ENCODE peak calls at places on chromosome 14, in six cellular contexts. S is psoas muscle; F is body of pancreas; K is breast epithelium; Q is CD4-positive, CD25-positive, alpha-beta regulatory T cell; B is HL-60. P is an unnamed sample.

GRCh38 chr14:36509056-36509917 is 10.7 kb downstream of the NKX2-1 start:
- DNase-seq in K (no peak), F (no peak), S (no peak), Q (no peak), B (no peak), P (no peak)

GRCh38 chr14:87052646-87053225 is 940.2 kb downstream of the GALC start:
- DNase-seq in Q (no peak), F (no peak), K (no peak), S (no peak), B (no peak), P (no peak)

GRCh38 chr14:80926706-80927384 is 14.7 kb downstream of the CEP128 start:
- DNase-seq in Q (no peak), K (no peak), S (no peak), F (no peak), B (no peak), P (no peak)

GRCh38 chr14:90281261-90281660 is 24.9 kb downstream of the PSMC1 start:
- DNase-seq in S (no peak), Q (no peak), B (no peak), K (no peak), F (no peak), P (peak)

GRCh38 chr14:80213602-80214001 is 2.3 kb upstream of the DIO2 start:
- DNase-seq in F (peak), S (no peak), Q (no peak), K (no peak), B (peak), P (no peak)

GRCh38 chr14:105398726-105399440 is 545 bp downstream of the TEX22 start:
- DNase-seq in F (no peak), Q (no peak), S (no peak), K (no peak), B (peak), P (no peak)

GRCh38 chr14:36582011-36582873 is at the start of gene NKX2-8:
- DNase-seq in K (no peak), Q (no peak), B (no peak), S (no peak), F (no peak), P (no peak)

GRCh38 chr14:94011795-94012194 is 14.3 kb upstream of the OTUB2 start:
- DNase-seq in Q (peak), B (no peak), K (no peak), F (no peak), S (no peak), P (no peak)

GRCh38 chr14:67541448-67542387 is 8.6 kb downstream of the PLEKHH1 start:
- DNase-seq in S (no peak), K (no peak), F (peak), Q (no peak), B (no peak), P (no peak)

GRCh38 chr14:23694085-23694975 is 58.2 kb downstream of the DHRS2 start:
- DNase-seq in B (peak), K (no peak), F (peak), S (no peak), Q (no peak), P (no peak)

GRCh38 chr14:64983439-64984310 is 3.0 kb upstream of the FNTB start:
- DNase-seq in K (no peak), B (peak), S (no peak), Q (peak), F (peak), P (peak)

GRCh38 chr14:72876021-72876709 is 17.7 kb downstream of the DPF3 start:
- DNase-seq in Q (no peak), S (no peak), K (no peak), F (no peak), B (no peak), P (no peak)

GRCh38 chr14:85622106-85622505 is 92.2 kb downstream of the FLRT2 start:
- DNase-seq in K (no peak), B (no peak), F (no peak), S (no peak), Q (no peak), P (no peak)

GRCh38 chr14:105330491-105330895 is 15.9 kb downstream of the PACS2 start:
- DNase-seq in S (no peak), Q (no peak), B (no peak), F (no peak), K (no peak), P (no peak)

GRCh38 chr14:58977366-58977765 is 211.1 kb upstream of the DAAM1 start:
- DNase-seq in Q (no peak), S (no peak), B (no peak), F (no peak), K (no peak), P (no peak)

GRCh38 chr14:69285661-69286255 is 25.8 kb downstream of the GALNT16 start:
- DNase-seq in Q (no peak), S (no peak), F (no peak), B (no peak), K (no peak), P (peak)

GRCh38 chr14:102629700-102630365 is 37.4 kb downstream of the RCOR1 start:
- DNase-seq in B (peak), Q (no peak), K (no peak), S (no peak), F (no peak), P (no peak)

GRCh38 chr14:106308839-106309389 is 782.5 kb downstream of the TMEM121 start:
- DNase-seq in B (peak), F (peak), S (no peak), K (no peak), Q (peak), P (no peak)

GRCh38 chr14:103073876-103074698 is 9.9 kb upstream of the LBHD2 start:
- DNase-seq in B (no peak), S (no peak), F (no peak), Q (no peak), K (no peak), P (peak)

GRCh38 chr14:100159107-100159864 is at the start of gene DEGS2:
- DNase-seq in B (no peak), F (peak), Q (peak), K (no peak), S (no peak), P (no peak)

GRCh38 chr14:75238728-75239455 is 39.7 kb upstream of the FOS start:
- DNase-seq in K (no peak), Q (no peak), F (peak), B (no peak), S (no peak), P (no peak)

GRCh38 chr14:81435048-81435577 is 35.0 kb upstream of the STON2 start:
- DNase-seq in Q (no peak), S (no peak), F (no peak), B (no peak), K (no peak), P (no peak)

GRCh38 chr14:64762044-64763034 is 58.1 kb downstream of the PLEKHG3 start:
- DNase-seq in F (peak), Q (no peak), S (peak), B (no peak), K (peak), P (peak)

GRCh38 chr14:101235042-101235871 is 326.0 kb upstream of the DIO3 start:
- DNase-seq in Q (no peak), S (peak), K (no peak), F (peak), B (peak), P (peak)

GRCh38 chr14:71029236-71029781 is 122.0 kb downstream of the PCNX1 start:
- DNase-seq in B (no peak), S (no peak), F (no peak), Q (no peak), K (no peak), P (no peak)

GRCh38 chr14:28746247-28746646 is 20.3 kb upstream of the FOXG1 start:
- DNase-seq in B (no peak), S (no peak), K (no peak), Q (no peak), F (no peak), P (no peak)

GRCh38 chr14:53368714-53369191 is 215.6 kb upstream of the DDHD1 start:
- DNase-seq in S (no peak), Q (no peak), K (no peak), B (no peak), F (no peak), P (no peak)

GRCh38 chr14:99264691-99265090 is 7.3 kb downstream of the BCL11B start:
- DNase-seq in K (no peak), Q (peak), S (no peak), F (no peak), B (no peak), P (no peak)

GRCh38 chr14:35959835-35960234 is 133.7 kb downstream of the BRMS1L start:
- DNase-seq in Q (no peak), K (no peak), B (no peak), S (no peak), F (no peak), P (no peak)

GRCh38 chr14:38243696-38244250 is 12.1 kb downstream of the CLEC14A start:
- DNase-seq in Q (no peak), S (no peak), B (no peak), K (no peak), F (no peak), P (no peak)

GRCh38 chr14:100688598-100689499 is 37.8 kb upstream of the DLK1 start:
- DNase-seq in S (no peak), K (no peak), F (no peak), B (no peak), Q (no peak), P (no peak)

GRCh38 chr14:37254411-37254947 is 56.7 kb downstream of the MIPOL1 start:
- DNase-seq in S (no peak), F (no peak), B (no peak), Q (no peak), K (no peak), P (no peak)

GRCh38 chr14:89086060-89086382 is 261.6 kb downstream of the TTC8 start:
- DNase-seq in K (no peak), S (no peak), B (no peak), Q (no peak), F (no peak), P (no peak)

GRCh38 chr14:52391866-52392600 is 77.9 kb downstream of the PTGER2 start:
- DNase-seq in F (no peak), B (no peak), K (no peak), Q (no peak), S (no peak), P (no peak)

GRCh38 chr14:57884175-57884574 is 18.3 kb upstream of the SLC35F4 start:
- DNase-seq in Q (no peak), F (no peak), B (no peak), K (no peak), S (no peak), P (no peak)

GRCh38 chr14:67934087-67934486 is 114.5 kb downstream of the RAD51B start:
- DNase-seq in Q (peak), F (peak), S (no peak), K (no peak), B (peak), P (peak)

DNA sequence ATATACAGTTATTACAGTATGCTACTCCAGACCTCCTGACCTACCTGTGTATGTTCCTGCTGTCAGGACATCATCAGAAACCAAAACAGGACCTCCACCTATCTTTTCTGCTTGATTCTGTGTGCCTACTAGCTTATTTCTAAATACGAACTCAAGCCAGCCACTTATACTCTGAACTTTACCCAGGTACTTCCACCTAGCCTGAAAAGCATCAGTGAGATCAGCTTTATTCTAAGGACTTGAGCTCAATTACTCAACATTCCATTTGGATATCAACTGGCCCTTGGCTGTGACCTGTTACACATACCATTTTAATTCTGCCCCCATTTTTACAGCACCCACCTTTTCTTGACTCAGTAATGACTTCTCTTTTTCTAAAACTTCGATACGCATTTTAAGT is 29.2 kb downstream of the TRIP11 start:
- DNase-seq in B (no peak), Q (no peak), S (no peak), K (no peak), F (no peak), P (no peak)
- H3K4me3 ChIP-seq in B (no peak), Q (no peak), S (no peak), K (no peak), F (no peak), P (no peak)

GRCh38 chr14:21023174-21023573 is 1.7 kb downstream of the NDRG2 start:
- DNase-seq in Q (no peak), K (no peak), F (no peak), S (peak), B (no peak), P (no peak)
- H3K4me3 ChIP-seq in Q (no peak), K (peak), F (no peak), S (peak), B (no peak), P (no peak)

GRCh38 chr14:46840971-46841729 is 189.6 kb upstream of the RPL10L start:
- DNase-seq in F (no peak), K (no peak), Q (no peak), B (no peak), S (no peak), P (no peak)
- H3K4me3 ChIP-seq in F (no peak), K (no peak), Q (no peak), B (no peak), S (no peak), P (no peak)

DNA sequence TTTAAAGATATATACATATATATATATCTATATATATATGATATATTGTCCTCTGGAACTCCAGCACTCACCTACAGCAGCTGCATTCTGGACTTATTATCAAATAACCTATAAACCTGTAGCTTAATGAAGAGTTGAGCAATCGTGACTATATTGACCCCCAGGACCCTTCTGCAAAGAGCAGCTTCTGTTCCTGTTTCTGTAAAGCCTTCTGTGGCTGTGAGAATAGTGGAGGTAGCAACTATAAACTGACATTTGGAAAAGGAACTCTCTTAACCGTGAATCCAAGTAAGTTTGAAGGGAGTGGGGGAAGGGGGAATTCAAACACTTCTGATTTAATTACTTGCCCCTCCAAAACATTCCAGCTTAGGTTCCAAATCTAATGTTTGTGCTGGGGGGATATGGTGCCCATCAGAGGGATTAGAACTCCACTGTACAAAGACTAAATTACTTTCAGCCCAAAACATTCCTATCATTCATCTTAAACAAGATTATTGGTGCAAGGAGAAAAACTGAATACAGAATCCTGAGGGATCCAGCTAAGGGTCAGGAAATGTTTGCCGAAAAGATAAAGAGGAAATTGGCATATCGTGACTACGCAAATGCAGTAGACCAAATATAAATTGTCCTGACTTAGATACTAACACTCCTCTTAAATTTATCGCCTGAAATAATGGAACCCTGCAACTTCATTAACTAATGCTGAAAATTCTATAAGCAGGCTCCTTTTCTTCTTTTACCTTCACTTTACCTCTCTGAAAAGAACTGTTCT is 106.1 kb downstream of the DAD1 start:
- DNase-seq in F (no peak), S (no peak), Q (no peak), B (peak), K (no peak), P (no peak)
- H3K4me3 ChIP-seq in F (no peak), S (no peak), Q (peak), B (no peak), K (no peak), P (no peak)

GRCh38 chr14:76957224-76957881 is 71.2 kb downstream of the IRF2BPL start:
- DNase-seq in K (no peak), Q (no peak), S (no peak), B (no peak), F (no peak), P (no peak)

GRCh38 chr14:76958020-76958965 is 70.2 kb downstream of the IRF2BPL start:
- DNase-seq in F (no peak), B (no peak), S (no peak), K (no peak), Q (no peak), P (no peak)

GRCh38 chr14:76955575-76956252 is 72.8 kb downstream of the IRF2BPL start:
- DNase-seq in B (peak), S (peak), K (no peak), Q (peak), F (peak), P (no peak)

GRCh38 chr14:76954791-76955190 is 73.7 kb downstream of the IRF2BPL start:
- DNase-seq in S (no peak), F (no peak), B (no peak), Q (no peak), K (no peak), P (no peak)

GRCh38 chr14:76956253-76957090 is 72.0 kb downstream of the IRF2BPL start:
- DNase-seq in S (peak), Q (peak), B (peak), F (peak), K (peak), P (peak)
- H3K4me3 ChIP-seq in S (peak), Q (peak), B (peak), F (no peak), K (peak), P (no peak)

GRCh38 chr14:82528011-82528410 is 994.4 kb upstream of the SEL1L start:
- DNase-seq in Q (no peak), F (no peak), K (no peak), S (no peak), B (no peak), P (no peak)
- H3K4me3 ChIP-seq in Q (no peak), F (no peak), K (no peak), S (no peak), B (no peak), P (no peak)

P was measured in lower leg skin.